ENCODE peak calls at places on chromosomes 5 and 9, in five cellular contexts. I is nucleus accumbens, N is foreskin keratinocyte, Z is RCC 7860, K is thyroid gland. P is an unnamed sample.

GRCh38 chr5:58898006-58898405 is 315.1 kb downstream of the RAB3C start:
- DNase-seq in Z (no peak), K (no peak), I (no peak), N (no peak), P (no peak)

GRCh38 chr5:136622737-136623136 is 257.4 kb upstream of the TRPC7 start:
- DNase-seq in N (no peak), K (no peak), Z (no peak), I (no peak), P (no peak)

GRCh38 chr9:87863882-87864465 is 18.7 kb upstream of the SPATA31E1 start:
- DNase-seq in I (no peak), Z (no peak), N (no peak), K (no peak), P (no peak)

GRCh38 chr5:163760498-163760897 is 255.1 kb downstream of the MAT2B start:
- DNase-seq in K (no peak), N (peak; percentile 38), Z (peak; percentile 22), I (no peak), P (no peak)

GRCh38 chr5:115296130-115296997 is at the start of gene CCDC112:
- DNase-seq in I (peak; percentile 53), N (peak; percentile 64), K (peak; percentile 78), Z (peak; percentile 40), P (no peak)

GRCh38 chr9:91776409-91777365 is 173.3 kb downstream of the ROR2 start:
- DNase-seq in N (no peak), Z (no peak), I (no peak), K (no peak), P (no peak)

GRCh38 chr9:91711755-91712591 is 238.1 kb downstream of the ROR2 start:
- DNase-seq in K (no peak), I (no peak), N (peak; percentile 26), Z (peak; percentile 31), P (no peak)

GRCh38 chr5:116507941-116508655 is 66.5 kb downstream of the SEMA6A start:
- DNase-seq in I (no peak), N (no peak), K (no peak), Z (peak; percentile 45), P (no peak)

GRCh38 chr5:20536813-20537212 is 548.8 kb upstream of the CDH18 start:
- DNase-seq in Z (no peak), N (no peak), I (no peak), K (no peak), P (no peak)

GRCh38 chr9:118959366-118959765 is 409.9 kb downstream of the BRINP1 start:
- DNase-seq in I (no peak), N (no peak), Z (no peak), K (no peak), P (no peak)

GRCh38 chr9:71975833-71976232 is 64.4 kb downstream of the C9orf85 start:
- DNase-seq in I (no peak), K (no peak), Z (no peak), N (no peak), P (no peak)

GRCh38 chr9:126293522-126293889 is 33.1 kb upstream of the MVB12B start:
- DNase-seq in I (no peak), K (no peak), N (no peak), Z (no peak), P (no peak)

GRCh38 chr5:61486476-61486875 is 154.4 kb downstream of the ZSWIM6 start:
- DNase-seq in Z (no peak), K (no peak), I (no peak), N (no peak), P (no peak)

P was measured in epithelial cell of proximal tubule.